ENCODE peak calls at places on chromosomes 2 and 18, in ten cellular contexts. I is activated effector memory CD4-positive, alpha-beta T cell treated with Interleukin-2 at 50 U/mL for 16 hours; F is stimulated activated CD8-positive, alpha-beta memory T cell treated with anti-CD3 and anti-CD28 coated beads, Interleukin-4, amount 100 ng/mL, for 1 hour; S is GM20000; D is LoVo; X is CD4-positive, CD25-positive, alpha-beta regulatory T cell; N is left cardiac atrium; A is activated T-cell treated with anti-CD3 and anti-CD28 coated beads, Interleukin-2, amount 50 U/mL, for 4 hours; V is WTC11; J is neural crest cell. Q is an unnamed sample.
A peak's percentile ranks its signal among the peaks of the same experiment; 100 is the strongest.

GRCh38 chr2:236171213-236172201 is 3.3 kb upstream of the GBX2 start:
- DNase-seq in I (no peak), F (no peak), S (peak; percentile 39), D (no peak), X (no peak), N (no peak), A (no peak), V (peak; percentile 50), J (no peak), Q (no peak)

GRCh38 chr2:102915128-102915527 is 153.3 kb downstream of the TMEM182 start:
- DNase-seq in I (no peak), F (no peak), S (no peak), D (no peak), X (no peak), N (no peak), A (no peak), V (no peak), J (no peak), Q (no peak)

GRCh38 chr2:189854956-189855355 is 70.7 kb downstream of the PMS1 start:
- DNase-seq in I (no peak), F (no peak), S (no peak), D (no peak), X (no peak), N (no peak), A (no peak), V (no peak), J (no peak), Q (no peak)

GRCh38 chr2:27305516-27305915 is 2.7 kb downstream of the UCN start:
- DNase-seq in I (no peak), F (no peak), S (no peak), D (no peak), X (no peak), N (no peak), A (no peak), V (no peak), J (no peak), Q (no peak)

GRCh38 chr2:27833931-27834330 is 56.3 kb downstream of the RBKS start:
- DNase-seq in I (no peak), F (no peak), S (no peak), D (no peak), X (no peak), N (no peak), A (no peak), V (no peak), J (no peak), Q (no peak)

GRCh38 chr18:32175265-32175664 is 14.6 kb upstream of the MEP1B start:
- DNase-seq in I (no peak), F (no peak), S (no peak), D (no peak), X (no peak), N (no peak), A (no peak), V (no peak), J (no peak), Q (no peak)

GRCh38 chr2:223976635-223977226 is 19.5 kb downstream of the MRPL44 start:
- DNase-seq in I (no peak), F (no peak), S (no peak), D (no peak), X (no peak), N (no peak), A (no peak), V (no peak), J (no peak), Q (no peak)

GRCh38 chr2:72932045-72932444 is 14.7 kb downstream of the EMX1 start:
- DNase-seq in I (no peak), F (no peak), S (no peak), D (no peak), X (no peak), N (no peak), A (no peak), V (no peak), J (no peak), Q (peak; percentile 1)

GRCh38 chr2:105294046-105294445 is 35.5 kb downstream of the TGFBRAP1 start:
- DNase-seq in I (no peak), F (no peak), S (no peak), D (no peak), X (no peak), N (no peak), A (no peak), V (no peak), J (no peak), Q (no peak)

Q was measured in activated CD8-positive, alpha-beta memory T cell treated with anti-CD3 and anti-CD28 coated beads, Interleukin-2, amount 50 U/mL, for 4 hours.